ENCODE peak calls at places on chromosomes 11 and 22, in five cellular contexts. A is K562, W is upper lobe of left lung, E is HepG2, S is GM12878. C is an unnamed sample.

GRCh38 chr11:80783561-80783960 is 1342.7 kb upstream of the TENM4 start:
- ATAC-seq in A (no peak), W (no peak), E (no peak), S (no peak), C (no peak)

GRCh38 chr11:72578051-72578450 is 96.2 kb downstream of the PDE2A start:
- ATAC-seq in A (no peak), W (no peak), E (no peak), S (no peak), C (no peak)

GRCh38 chr11:121557348-121557747 is 104.6 kb upstream of the SORL1-AS1 start:
- ATAC-seq in A (no peak), W (no peak), E (no peak), S (peak), C (no peak)

GRCh38 chr11:88307749-88308425 is 29.6 kb downstream of the CTSC start:
- ATAC-seq in A (no peak), W (no peak), E (no peak), S (peak), C (no peak)

GRCh38 chr11:843818-844692 is 1.4 kb downstream of the TSPAN4 start:
- ATAC-seq in A (no peak), W (peak), E (peak), S (peak), C (peak)

GRCh38 chr11:95429376-95429907 is 198.4 kb upstream of the SESN3 start:
- ATAC-seq in A (no peak), W (no peak), E (no peak), S (no peak), C (no peak)

GRCh38 chr11:44945639-44946038 is 5.0 kb downstream of the TP53I11 start:
- ATAC-seq in A (no peak), W (no peak), E (no peak), S (no peak), C (peak)

GRCh38 chr22:19679476-19680099 is 34.7 kb upstream of the SEPTIN5 start:
- ATAC-seq in A (peak), W (peak), E (peak), S (peak), C (peak)

GRCh38 chr22:19713650-19714319 is 518 bp upstream of the SEPTIN5 start:
- ATAC-seq in A (peak), W (no peak), E (peak), S (no peak), C (peak)

GRCh38 chr11:46322759-46323158 is 24.5 kb upstream of the DGKZ start:
- ATAC-seq in A (peak), W (no peak), E (no peak), S (peak), C (no peak)

GRCh38 chr11:125082611-125083311 is 19.7 kb downstream of the SLC37A2 start:
- ATAC-seq in A (no peak), W (no peak), E (peak), S (no peak), C (no peak)

DNA sequence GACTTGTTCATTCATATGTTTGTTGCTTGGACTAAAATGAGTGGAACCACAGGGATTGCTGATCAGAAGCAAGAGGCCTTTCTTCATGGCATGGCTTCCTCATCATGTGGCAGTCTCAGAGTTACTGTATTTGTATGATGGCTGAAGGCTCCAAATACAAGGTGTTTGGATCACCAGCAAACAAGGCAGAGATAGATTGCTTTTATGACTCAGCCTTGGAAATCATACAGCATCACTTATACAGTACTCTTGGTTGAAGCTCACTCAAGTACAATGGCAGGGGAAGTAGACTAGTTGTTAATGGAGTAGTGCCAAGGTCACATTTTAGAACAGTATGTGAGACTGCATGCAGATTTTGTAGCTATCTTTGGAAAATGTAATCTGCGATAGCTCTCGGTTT is 16.6 kb downstream of the CAPRIN1 start:
- ATAC-seq in A (peak), W (peak), E (peak), S (peak), C (no peak)
- TF ChIP-seq POLR2AphosphoS5 in A (no peak), W (no peak), E (no peak), S (no peak), C (no peak)

GRCh38 chr11:127624455-127624854 is 623.9 kb upstream of the KIRREL3 start:
- ATAC-seq in A (no peak), W (no peak), E (no peak), S (no peak), C (no peak)

GRCh38 chr11:127627629-127628462 is 627.3 kb upstream of the KIRREL3 start:
- ATAC-seq in A (no peak), W (no peak), E (no peak), S (no peak), C (no peak)

GRCh38 chr11:127625402-127625801 is 624.8 kb upstream of the KIRREL3 start:
- ATAC-seq in A (no peak), W (no peak), E (no peak), S (peak), C (no peak)

GRCh38 chr11:127629200-127629599 is 628.6 kb upstream of the KIRREL3 start:
- ATAC-seq in A (no peak), W (no peak), E (no peak), S (no peak), C (no peak)

GRCh38 chr11:127628463-127628785 is 627.9 kb upstream of the KIRREL3 start:
- ATAC-seq in A (no peak), W (no peak), E (no peak), S (no peak), C (no peak)
- TF ChIP-seq EP300 in A (no peak), W (no peak), E (no peak), S (no peak), C (no peak)

GRCh38 chr11:11843233-11843632 is 1.5 kb downstream of the USP47 start:
- ATAC-seq in A (peak), W (no peak), E (no peak), S (peak), C (peak)

GRCh38 chr11:11843642-11844041 is 1.9 kb downstream of the USP47 start:
- ATAC-seq in A (no peak), W (no peak), E (no peak), S (no peak), C (no peak)

GRCh38 chr11:11841121-11841604 is 609 bp upstream of the USP47 start:
- ATAC-seq in A (peak), W (peak), E (peak), S (no peak), C (peak)

GRCh38 chr11:11841605-11842425 is at the start of gene USP47:
- ATAC-seq in A (peak), W (peak), E (peak), S (peak), C (peak)

GRCh38 chr11:11842426-11843008 is 745 bp downstream of the USP47 start:
- ATAC-seq in A (peak), W (peak), E (peak), S (peak), C (peak)
- TF ChIP-seq POLR2AphosphoS5 in A (peak), W (peak), E (peak), S (peak), C (peak)

GRCh38 chr22:43297246-43298061 is 45.7 kb downstream of the SCUBE1 start:
- ATAC-seq in A (no peak), W (no peak), E (no peak), S (no peak), C (peak)
- TF ChIP-seq EP300 in A (no peak), W (no peak), E (no peak), S (no peak), C (no peak)

GRCh38 chr11:66694056-66694410 is 16.3 kb upstream of the RBM4B start:
- ATAC-seq in A (no peak), W (no peak), E (no peak), S (no peak), C (no peak)

GRCh38 chr11:66696186-66696585 is 18.5 kb upstream of the RBM4B start:
- ATAC-seq in A (no peak), W (no peak), E (no peak), S (no peak), C (no peak)

GRCh38 chr11:66693356-66694055 is 15.8 kb upstream of the RBM4B start:
- ATAC-seq in A (no peak), W (no peak), E (no peak), S (no peak), C (no peak)

GRCh38 chr11:66692871-66693331 is 15.2 kb upstream of the RBM4B start:
- ATAC-seq in A (no peak), W (no peak), E (no peak), S (no peak), C (no peak)

GRCh38 chr11:66694732-66695207 is 17.1 kb upstream of the RBM4B start:
- ATAC-seq in A (peak), W (peak), E (peak), S (peak), C (peak)
- TF ChIP-seq POLR2AphosphoS5 in A (no peak), W (no peak), E (no peak), S (no peak), C (no peak)

GRCh38 chr11:13726456-13726855 is 58.0 kb downstream of the FAR1 start:
- ATAC-seq in A (no peak), W (no peak), E (no peak), S (no peak), C (no peak)
- TF ChIP-seq EP300 in A (no peak), W (no peak), E (no peak), S (no peak), C (no peak)

GRCh38 chr22:33409134-33409533 is 351.0 kb upstream of the SYN3 start:
- ATAC-seq in A (no peak), W (no peak), E (no peak), S (no peak), C (no peak)
- TF ChIP-seq POLR2AphosphoS5 in A (no peak), W (no peak), E (no peak), S (no peak), C (no peak)

GRCh38 chr11:70230840-70231710 is 28.0 kb downstream of the FADD start:
- ATAC-seq in A (no peak), W (no peak), E (peak), S (no peak), C (no peak)

GRCh38 chr11:70233962-70234361 is 30.9 kb downstream of the FADD start:
- ATAC-seq in A (no peak), W (no peak), E (no peak), S (no peak), C (no peak)

GRCh38 chr11:70233034-70233433 is 29.9 kb downstream of the FADD start:
- ATAC-seq in A (no peak), W (no peak), E (no peak), S (no peak), C (no peak)

GRCh38 chr11:70230151-70230839 is 27.2 kb downstream of the FADD start:
- ATAC-seq in A (no peak), W (no peak), E (no peak), S (no peak), C (no peak)

DNA sequence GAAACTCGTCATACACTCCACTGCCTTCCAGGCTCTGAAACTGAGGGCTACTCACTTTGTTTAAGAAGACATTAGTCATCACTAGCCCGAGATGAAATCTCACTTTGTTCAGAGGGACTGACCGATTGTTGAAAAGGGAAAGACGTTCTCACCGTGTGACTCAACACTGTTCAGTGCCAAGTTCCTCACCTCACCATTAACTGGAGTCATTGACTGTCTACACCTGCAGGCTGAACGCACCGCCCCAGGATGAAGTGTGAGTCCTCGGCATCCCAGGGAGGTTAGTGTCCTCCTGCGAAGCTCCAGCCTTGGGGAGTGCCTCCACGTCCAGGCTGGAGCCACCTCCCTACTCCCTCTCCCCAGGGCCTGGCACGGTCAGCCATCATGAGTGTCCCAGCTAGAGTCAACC is 30.4 kb downstream of the FADD start:
- ATAC-seq in A (peak), W (peak), E (peak), S (peak), C (no peak)
- TF ChIP-seq EP300 in A (no peak), W (no peak), E (no peak), S (no peak), C (no peak)

DNA sequence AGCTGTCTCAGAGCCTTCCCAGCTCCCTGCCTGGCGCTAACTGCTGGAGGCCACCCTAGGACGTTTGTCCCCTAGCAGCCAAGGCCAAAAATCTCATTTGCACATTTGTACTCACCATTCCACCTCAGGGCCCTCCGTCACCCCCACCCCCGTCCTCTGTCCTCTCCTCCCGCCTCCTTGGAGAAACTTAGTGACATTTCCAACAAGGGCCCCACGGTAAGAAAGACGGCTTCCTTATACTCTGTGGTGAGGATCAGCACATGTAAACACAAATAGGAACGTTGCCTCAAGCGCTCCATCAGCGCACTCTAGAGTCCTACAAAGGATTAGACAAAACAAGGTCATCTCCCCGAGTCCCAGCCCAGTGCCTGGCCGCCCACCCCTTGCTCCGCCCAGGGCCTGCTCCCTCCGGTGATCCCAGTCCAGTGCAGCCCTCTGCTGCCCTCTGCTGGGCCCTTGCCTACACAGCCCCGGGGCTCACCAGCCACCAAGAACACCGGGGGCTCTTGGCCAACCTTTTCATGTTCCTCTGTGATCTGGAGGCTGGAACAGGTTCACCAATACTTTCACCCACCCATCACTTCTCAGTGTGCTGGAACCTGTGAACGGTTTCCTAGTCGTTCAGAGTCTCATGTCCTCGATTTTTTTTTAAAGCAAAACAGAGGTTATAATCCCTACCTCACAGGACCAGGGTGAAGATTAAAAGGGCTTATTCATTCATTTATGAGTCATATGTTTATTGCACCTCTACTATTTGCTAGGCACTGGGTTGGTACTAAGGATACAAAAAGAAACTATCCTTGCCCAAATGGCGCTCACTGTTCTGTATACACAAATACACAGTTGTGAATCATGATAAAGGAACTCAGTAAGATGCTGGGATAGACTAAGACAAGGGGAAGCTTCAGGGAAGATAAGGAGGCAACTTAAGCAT is 15.2 kb upstream of the CTR9 start:
- ATAC-seq in A (peak), W (peak), E (peak), S (peak), C (peak)
- TF ChIP-seq POLR2AphosphoS5 in A (no peak), W (no peak), E (no peak), S (no peak), C (peak)